ENCODE peak calls at places on chromosomes 5 and 9, in ten cellular contexts. One of them, this sample, is unnamed.

GRCh38 chr5:141848771-141849370 is 29.3 kb downstream of the PCDH1 start:
- DNase-seq in body of pancreas: peak; percentile 72
- DNase-seq in AG09309: no peak
- DNase-seq in neural progenitor cell: no peak
- DNase-seq in HCT116: no peak
- DNase-seq in right atrium auricular region: peak; percentile 65
- DNase-seq in osteoblast: peak; percentile 92
- DNase-seq in H1: peak; percentile 83
- DNase-seq in IMR-90: peak; percentile 66
- DNase-seq in upper lobe of left lung: no peak
- DNase-seq in this sample: peak; percentile 69

GRCh38 chr5:99061711-99062110 is 132.9 kb upstream of the CHD1 start:
- DNase-seq in body of pancreas: no peak
- DNase-seq in AG09309: peak; percentile 33
- DNase-seq in neural progenitor cell: no peak
- DNase-seq in HCT116: no peak
- DNase-seq in right atrium auricular region: no peak
- DNase-seq in osteoblast: peak; percentile 81
- DNase-seq in H1: no peak
- DNase-seq in IMR-90: peak; percentile 72
- DNase-seq in upper lobe of left lung: no peak
- DNase-seq in this sample: peak; percentile 15

GRCh38 chr5:111697881-111698757 is 58.9 kb downstream of the NREP start:
- DNase-seq in body of pancreas: no peak
- DNase-seq in AG09309: peak; percentile 23
- DNase-seq in neural progenitor cell: peak; percentile 57
- DNase-seq in HCT116: no peak
- DNase-seq in right atrium auricular region: no peak
- DNase-seq in osteoblast: peak; percentile 54
- DNase-seq in H1: no peak
- DNase-seq in IMR-90: peak; percentile 42
- DNase-seq in upper lobe of left lung: no peak
- DNase-seq in this sample: peak; percentile 47

GRCh38 chr5:148740966-148741742 is 85.3 kb upstream of the ADRB2 start:
- DNase-seq in body of pancreas: no peak
- DNase-seq in AG09309: peak; percentile 69
- DNase-seq in neural progenitor cell: peak; percentile 29
- DNase-seq in HCT116: peak; percentile 54
- DNase-seq in right atrium auricular region: no peak
- DNase-seq in osteoblast: peak; percentile 64
- DNase-seq in H1: no peak
- DNase-seq in IMR-90: peak; percentile 85
- DNase-seq in upper lobe of left lung: no peak
- DNase-seq in this sample: peak; percentile 85

GRCh38 chr9:17021379-17021970 is 113.4 kb upstream of the CNTLN start:
- DNase-seq in body of pancreas: no peak
- DNase-seq in AG09309: peak; percentile 38
- DNase-seq in neural progenitor cell: no peak
- DNase-seq in HCT116: no peak
- DNase-seq in right atrium auricular region: no peak
- DNase-seq in osteoblast: no peak
- DNase-seq in H1: no peak
- DNase-seq in IMR-90: peak; percentile 47
- DNase-seq in upper lobe of left lung: no peak
- DNase-seq in this sample: peak; percentile 21

GRCh38 chr5:13348568-13348967 is 595.9 kb downstream of the DNAH5 start:
- DNase-seq in body of pancreas: no peak
- DNase-seq in AG09309: no peak
- DNase-seq in neural progenitor cell: no peak
- DNase-seq in HCT116: no peak
- DNase-seq in right atrium auricular region: no peak
- DNase-seq in osteoblast: no peak
- DNase-seq in H1: no peak
- DNase-seq in IMR-90: no peak
- DNase-seq in upper lobe of left lung: no peak
- DNase-seq in this sample: no peak

GRCh38 chr9:17422994-17423680 is 155.7 kb upstream of the SH3GL2 start:
- DNase-seq in body of pancreas: no peak
- DNase-seq in AG09309: no peak
- DNase-seq in neural progenitor cell: no peak
- DNase-seq in HCT116: no peak
- DNase-seq in right atrium auricular region: no peak
- DNase-seq in osteoblast: no peak
- DNase-seq in H1: no peak
- DNase-seq in IMR-90: peak; percentile 36
- DNase-seq in upper lobe of left lung: no peak
- DNase-seq in this sample: no peak

GRCh38 chr5:77262685-77263084 is 52.2 kb downstream of the PDE8B start:
- DNase-seq in body of pancreas: no peak
- DNase-seq in AG09309: no peak
- DNase-seq in neural progenitor cell: no peak
- DNase-seq in HCT116: no peak
- DNase-seq in right atrium auricular region: no peak
- DNase-seq in osteoblast: no peak
- DNase-seq in H1: no peak
- DNase-seq in IMR-90: no peak
- DNase-seq in upper lobe of left lung: no peak
- DNase-seq in this sample: no peak

GRCh38 chr5:72036951-72037350 is 70.3 kb upstream of the MAP1B start:
- DNase-seq in body of pancreas: no peak
- DNase-seq in AG09309: no peak
- DNase-seq in neural progenitor cell: peak; percentile 20
- DNase-seq in HCT116: no peak
- DNase-seq in right atrium auricular region: no peak
- DNase-seq in osteoblast: no peak
- DNase-seq in H1: no peak
- DNase-seq in IMR-90: peak; percentile 4
- DNase-seq in upper lobe of left lung: no peak
- DNase-seq in this sample: peak; percentile 44

GRCh38 chr9:112846528-112847488 is 43.9 kb downstream of the SLC46A2 start:
- DNase-seq in body of pancreas: no peak
- DNase-seq in AG09309: no peak
- DNase-seq in neural progenitor cell: no peak
- DNase-seq in HCT116: no peak
- DNase-seq in right atrium auricular region: no peak
- DNase-seq in osteoblast: no peak
- DNase-seq in H1: no peak
- DNase-seq in IMR-90: peak; percentile 77
- DNase-seq in upper lobe of left lung: peak; percentile 27
- DNase-seq in this sample: peak; percentile 49

GRCh38 chr5:16957305-16958165 is 21.4 kb upstream of the MYO10 start:
- DNase-seq in body of pancreas: no peak
- DNase-seq in AG09309: peak; percentile 85
- DNase-seq in neural progenitor cell: no peak
- DNase-seq in HCT116: no peak
- DNase-seq in right atrium auricular region: no peak
- DNase-seq in osteoblast: peak; percentile 95
- DNase-seq in H1: no peak
- DNase-seq in IMR-90: peak; percentile 98
- DNase-seq in upper lobe of left lung: no peak
- DNase-seq in this sample: peak; percentile 94

GRCh38 chr9:79570449-79571308 is 1.1 kb upstream of the TLE4 start:
- DNase-seq in body of pancreas: no peak
- DNase-seq in AG09309: no peak
- DNase-seq in neural progenitor cell: peak; percentile 97
- DNase-seq in HCT116: no peak
- DNase-seq in right atrium auricular region: peak; percentile 72
- DNase-seq in osteoblast: peak; percentile 92
- DNase-seq in H1: peak; percentile 57
- DNase-seq in IMR-90: peak; percentile 63
- DNase-seq in upper lobe of left lung: peak; percentile 89
- DNase-seq in this sample: peak; percentile 48

GRCh38 chr5:79845448-79846197 is 145.4 kb downstream of the MTX3 start:
- DNase-seq in body of pancreas: no peak
- DNase-seq in AG09309: peak; percentile 83
- DNase-seq in neural progenitor cell: no peak
- DNase-seq in HCT116: peak; percentile 13
- DNase-seq in right atrium auricular region: peak; percentile 57
- DNase-seq in osteoblast: peak; percentile 87
- DNase-seq in H1: no peak
- DNase-seq in IMR-90: peak; percentile 89
- DNase-seq in upper lobe of left lung: no peak
- DNase-seq in this sample: peak; percentile 47

DNA sequence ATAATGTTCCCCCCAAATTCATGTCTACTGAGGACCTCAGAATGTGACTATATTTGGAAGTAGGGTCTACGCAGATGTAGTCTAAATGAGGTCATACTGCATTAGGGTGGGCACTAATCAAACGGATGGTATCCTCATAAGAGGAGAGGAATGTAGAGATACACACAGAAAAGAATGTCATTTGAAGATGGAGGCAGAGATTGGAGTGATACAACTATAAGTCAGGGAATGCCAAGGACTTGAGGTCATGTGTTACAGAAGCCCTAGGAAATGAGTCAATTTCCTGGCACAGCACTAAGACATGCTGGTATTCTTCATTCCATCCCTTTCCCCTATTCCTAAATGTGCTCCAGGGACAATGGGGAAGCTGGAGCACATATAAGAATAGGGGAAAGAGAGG is 758 bp upstream of the PDCD1LG2 start:
- DNase-seq in body of pancreas: no peak
- DNase-seq in AG09309: peak; percentile 75
- DNase-seq in neural progenitor cell: no peak
- DNase-seq in HCT116: peak; percentile 3
- DNase-seq in right atrium auricular region: no peak
- DNase-seq in osteoblast: peak; percentile 51
- DNase-seq in H1: no peak
- DNase-seq in IMR-90: peak; percentile 99
- DNase-seq in upper lobe of left lung: no peak
- DNase-seq in this sample: peak; percentile 97
- H3K4me3 ChIP-seq in body of pancreas: no peak overlapping the region
- H3K4me3 ChIP-seq in AG09309: no peak overlapping the region
- H3K4me3 ChIP-seq in neural progenitor cell: no peak overlapping the region
- H3K4me3 ChIP-seq in HCT116: no peak overlapping the region
- H3K4me3 ChIP-seq in right atrium auricular region: no peak overlapping the region
- H3K4me3 ChIP-seq in osteoblast: peak overlapping the region; percentile 75
- H3K4me3 ChIP-seq in H1: no peak overlapping the region
- H3K4me3 ChIP-seq in IMR-90: no peak overlapping the region
- H3K4me3 ChIP-seq in upper lobe of left lung: no peak overlapping the region
- H3K4me3 ChIP-seq in this sample: no peak overlapping the region

DNA sequence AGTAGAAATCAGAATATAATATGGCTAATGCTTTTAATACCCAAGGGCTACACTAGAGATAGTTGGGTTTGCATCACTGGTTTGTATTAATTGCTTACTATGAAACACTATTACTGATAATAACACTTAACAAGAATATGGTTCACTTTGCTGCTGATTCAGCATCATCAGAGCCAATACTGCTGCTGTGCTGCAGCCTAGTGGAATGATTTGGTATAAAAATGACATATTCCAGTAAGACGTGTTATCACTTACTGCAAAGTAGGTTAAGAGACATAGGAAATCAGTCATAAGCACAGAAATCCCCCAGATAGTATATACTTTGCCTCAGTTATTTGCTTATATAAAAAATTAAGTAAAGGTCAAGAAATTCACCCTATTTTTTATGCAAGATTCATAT is 2.8 kb downstream of the CDH10 start:
- DNase-seq in body of pancreas: no peak
- DNase-seq in AG09309: no peak
- DNase-seq in neural progenitor cell: peak; percentile 18
- DNase-seq in HCT116: no peak
- DNase-seq in right atrium auricular region: no peak
- DNase-seq in osteoblast: no peak
- DNase-seq in H1: no peak
- DNase-seq in IMR-90: peak; percentile 0
- DNase-seq in upper lobe of left lung: no peak
- DNase-seq in this sample: peak; percentile 29
- TF ChIP-seq CTCF in body of pancreas: peak; percentile 44
- TF ChIP-seq CTCF in AG09309: peak; percentile 19
- TF ChIP-seq CTCF in neural progenitor cell: peak; percentile 60
- TF ChIP-seq CTCF in HCT116: peak; percentile 23
- TF ChIP-seq CTCF in right atrium auricular region: peak; percentile 67
- TF ChIP-seq CTCF in osteoblast: peak; percentile 9
- TF ChIP-seq CTCF in H1: no peak
- TF ChIP-seq CTCF in IMR-90: peak; percentile 27
- TF ChIP-seq CTCF in upper lobe of left lung: peak; percentile 37
- TF ChIP-seq CTCF in this sample: peak; percentile 49

GRCh38 chr5:95621839-95622629 is 2.1 kb downstream of the GPR150 start:
- DNase-seq in body of pancreas: peak; percentile 44
- DNase-seq in AG09309: no peak
- DNase-seq in neural progenitor cell: no peak
- DNase-seq in HCT116: no peak
- DNase-seq in right atrium auricular region: no peak
- DNase-seq in osteoblast: no peak
- DNase-seq in H1: no peak
- DNase-seq in IMR-90: no peak
- DNase-seq in upper lobe of left lung: no peak
- DNase-seq in this sample: no peak
- H3K4me3 ChIP-seq in body of pancreas: no peak overlapping the region
- H3K4me3 ChIP-seq in AG09309: no peak overlapping the region
- H3K4me3 ChIP-seq in neural progenitor cell: no peak overlapping the region
- H3K4me3 ChIP-seq in HCT116: no peak overlapping the region
- H3K4me3 ChIP-seq in right atrium auricular region: no peak overlapping the region
- H3K4me3 ChIP-seq in osteoblast: no peak overlapping the region
- H3K4me3 ChIP-seq in H1: peak overlapping the region; percentile 60
- H3K4me3 ChIP-seq in IMR-90: peak overlapping the region; percentile 43
- H3K4me3 ChIP-seq in upper lobe of left lung: peak overlapping the region; percentile 64
- H3K4me3 ChIP-seq in this sample: no peak overlapping the region

DNA sequence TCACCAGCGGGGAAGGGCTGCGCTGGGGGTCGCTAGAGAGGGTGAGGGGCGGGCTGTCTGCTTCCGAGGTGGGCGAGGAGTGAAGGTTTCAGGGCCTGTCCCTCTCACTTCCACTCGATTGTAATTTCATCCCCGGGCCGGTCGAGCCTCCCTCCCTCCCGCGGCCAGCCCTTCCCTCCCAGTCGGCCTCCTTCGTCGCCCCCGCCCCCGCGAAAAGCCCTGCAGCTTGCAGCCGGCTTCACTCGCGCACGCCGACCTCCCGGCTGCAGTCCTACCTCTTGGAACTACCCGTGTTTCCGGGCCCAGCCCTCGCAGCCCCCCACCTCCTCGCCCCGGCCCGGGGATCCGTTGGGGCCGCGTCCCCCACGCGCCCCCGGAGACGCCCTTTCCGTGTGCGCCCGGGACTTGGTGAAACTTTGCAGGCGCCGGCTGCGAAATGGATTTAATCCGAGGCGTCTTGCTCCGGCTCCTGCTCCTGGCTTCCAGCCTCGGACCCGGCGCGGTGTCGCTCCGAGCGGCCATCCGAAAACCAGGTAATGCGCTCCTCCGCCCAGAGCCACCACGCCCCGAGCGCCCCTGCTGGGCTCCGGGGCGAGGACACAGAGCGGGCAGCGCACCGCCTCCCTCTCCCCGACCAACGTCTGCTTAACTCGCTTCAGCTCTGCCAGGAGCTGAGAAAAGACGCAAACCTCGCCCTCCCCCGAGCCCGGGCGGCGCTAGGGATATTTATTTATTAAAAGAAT is at the start of gene EGFLAM:
- DNase-seq in body of pancreas: peak; percentile 26
- DNase-seq in AG09309: no peak
- DNase-seq in neural progenitor cell: peak; percentile 84
- DNase-seq in HCT116: no peak
- DNase-seq in right atrium auricular region: no peak
- DNase-seq in osteoblast: peak; percentile 79
- DNase-seq in H1: peak; percentile 43
- DNase-seq in IMR-90: no peak
- DNase-seq in upper lobe of left lung: peak; percentile 84
- DNase-seq in this sample: no peak
- TF ChIP-seq CTCF in body of pancreas: peak; percentile 19
- TF ChIP-seq CTCF in AG09309: no peak
- TF ChIP-seq CTCF in neural progenitor cell: peak; percentile 32
- TF ChIP-seq CTCF in HCT116: no peak
- TF ChIP-seq CTCF in right atrium auricular region: peak; percentile 37
- TF ChIP-seq CTCF in osteoblast: no peak
- TF ChIP-seq CTCF in H1: no peak
- TF ChIP-seq CTCF in IMR-90: no peak
- TF ChIP-seq CTCF in upper lobe of left lung: no peak
- TF ChIP-seq CTCF in this sample: no peak

GRCh38 chr5:179345179-179345428 is 157 bp downstream of the ADAMTS2 start:
- DNase-seq in body of pancreas: no peak
- DNase-seq in AG09309: no peak
- DNase-seq in neural progenitor cell: no peak
- DNase-seq in HCT116: no peak
- DNase-seq in right atrium auricular region: no peak
- DNase-seq in osteoblast: no peak
- DNase-seq in H1: no peak
- DNase-seq in IMR-90: no peak
- DNase-seq in upper lobe of left lung: peak; percentile 90
- DNase-seq in this sample: no peak
- H3K4me3 ChIP-seq in body of pancreas: no peak overlapping the region
- H3K4me3 ChIP-seq in AG09309: peak overlapping the region; percentile 91
- H3K4me3 ChIP-seq in neural progenitor cell: peak overlapping the region; percentile 71
- H3K4me3 ChIP-seq in HCT116: no peak overlapping the region
- H3K4me3 ChIP-seq in right atrium auricular region: peak overlapping the region; percentile 67
- H3K4me3 ChIP-seq in osteoblast: peak overlapping the region; percentile 97
- H3K4me3 ChIP-seq in H1: peak overlapping the region; percentile 71
- H3K4me3 ChIP-seq in IMR-90: peak overlapping the region; percentile 93
- H3K4me3 ChIP-seq in upper lobe of left lung: peak overlapping the region; percentile 56
- H3K4me3 ChIP-seq in this sample: peak overlapping the region; percentile 86

This sample was measured in fibroblast of pulmonary artery.